ENCODE peak calls at places on chromosomes 7 and 10, in seven cellular contexts. P is body of pancreas, T is astrocyte, R is ovary, M is GM12865, D is epithelial cell of proximal tubule, H is sigmoid colon. V is an unnamed sample.

GRCh38 chr7:84412161-84412969 is 217.8 kb upstream of the SEMA3A start:
- DNase-seq in T (peak; percentile 97), D (peak; percentile 97), M (no peak), P (no peak), H (no peak), R (no peak), V (peak; percentile 93)

GRCh38 chr7:154289119-154289518 is 236.9 kb downstream of the DPP6 start:
- DNase-seq in P (no peak), T (no peak), R (no peak), M (no peak), H (no peak), D (no peak), V (no peak)

GRCh38 chr10:78339251-78339650 is 305.6 kb downstream of the RPS24 start:
- DNase-seq in R (peak; percentile 6), D (no peak), T (no peak), H (peak; percentile 58), P (no peak), M (no peak), V (no peak)

GRCh38 chr7:4998830-4999768 is 40.1 kb upstream of the MMD2 start:
- DNase-seq in H (no peak), D (no peak), P (no peak), T (no peak), M (no peak), R (no peak), V (no peak)

GRCh38 chr7:39525926-39526325 is 40.3 kb upstream of the YAE1 start:
- DNase-seq in H (no peak), M (no peak), R (no peak), T (peak; percentile 38), P (no peak), D (no peak), V (no peak)

GRCh38 chr10:20406607-20407188 is 490.4 kb downstream of the NEBL start:
- DNase-seq in D (no peak), M (no peak), H (peak; percentile 70), R (no peak), P (no peak), T (no peak), V (no peak)

GRCh38 chr10:31581741-31582323 is 262.8 kb downstream of the ZEB1 start:
- DNase-seq in P (no peak), M (peak; percentile 78), R (no peak), D (no peak), H (no peak), T (no peak), V (no peak)

GRCh38 chr10:112689327-112689726 is 242.3 kb downstream of the VTI1A start:
- DNase-seq in R (peak; percentile 10), H (no peak), T (no peak), M (no peak), D (no peak), P (peak; percentile 22), V (no peak)

GRCh38 chr7:12423995-12424745 is 20.5 kb upstream of the VWDE start:
- DNase-seq in P (no peak), M (no peak), T (peak; percentile 16), D (no peak), R (no peak), H (no peak), V (no peak)

GRCh38 chr7:42479452-42480303 is 242.7 kb upstream of the GLI3 start:
- DNase-seq in H (no peak), M (no peak), R (no peak), D (no peak), T (peak; percentile 64), P (no peak), V (no peak)

GRCh38 chr10:96512997-96513685 is 585 bp downstream of the TLL2 start:
- DNase-seq in R (no peak), P (peak; percentile 31), T (no peak), D (no peak), H (no peak), M (no peak), V (no peak)
- TF ChIP-seq CTCF in R (no peak), P (no peak), T (no peak), D (no peak), H (no peak), M (no peak), V (no peak)

GRCh38 chr7:87345166-87345927 is at the start of gene CROT:
- DNase-seq in D (peak; percentile 36), M (peak; percentile 95), R (peak; percentile 95), P (peak; percentile 95), H (peak; percentile 98), T (peak; percentile 88), V (peak; percentile 76)

GRCh38 chr7:87339373-87339897 is 6.0 kb upstream of the CROT start:
- DNase-seq in H (no peak), M (no peak), R (no peak), D (no peak), P (no peak), T (no peak), V (no peak)

GRCh38 chr7:87342231-87342630 is 3.2 kb upstream of the CROT start:
- DNase-seq in T (peak; percentile 45), D (no peak), M (no peak), R (no peak), P (no peak), H (no peak), V (no peak)

GRCh38 chr7:87344446-87344845 is 1.0 kb upstream of the CROT start:
- DNase-seq in M (peak; percentile 16), D (no peak), T (no peak), H (no peak), R (no peak), P (no peak), V (no peak)

GRCh38 chr7:87341441-87341840 is 4.0 kb upstream of the CROT start:
- DNase-seq in T (no peak), D (no peak), R (no peak), H (no peak), M (peak; percentile 53), P (no peak), V (no peak)
- H3K4me3 ChIP-seq in T (no peak overlapping the region), D (no peak overlapping the region), R (no peak overlapping the region), H (no peak overlapping the region), M (no peak overlapping the region), P (no peak overlapping the region), V (no peak overlapping the region)

GRCh38 chr10:132649651-132650360 is 112.2 kb downstream of the INPP5A start:
- DNase-seq in T (no peak), R (no peak), M (no peak), D (no peak), H (peak; percentile 51), P (no peak), V (no peak)
- TF ChIP-seq CTCF in T (no peak), R (no peak), M (no peak), D (no peak), H (no peak), P (no peak), V (no peak)

DNA sequence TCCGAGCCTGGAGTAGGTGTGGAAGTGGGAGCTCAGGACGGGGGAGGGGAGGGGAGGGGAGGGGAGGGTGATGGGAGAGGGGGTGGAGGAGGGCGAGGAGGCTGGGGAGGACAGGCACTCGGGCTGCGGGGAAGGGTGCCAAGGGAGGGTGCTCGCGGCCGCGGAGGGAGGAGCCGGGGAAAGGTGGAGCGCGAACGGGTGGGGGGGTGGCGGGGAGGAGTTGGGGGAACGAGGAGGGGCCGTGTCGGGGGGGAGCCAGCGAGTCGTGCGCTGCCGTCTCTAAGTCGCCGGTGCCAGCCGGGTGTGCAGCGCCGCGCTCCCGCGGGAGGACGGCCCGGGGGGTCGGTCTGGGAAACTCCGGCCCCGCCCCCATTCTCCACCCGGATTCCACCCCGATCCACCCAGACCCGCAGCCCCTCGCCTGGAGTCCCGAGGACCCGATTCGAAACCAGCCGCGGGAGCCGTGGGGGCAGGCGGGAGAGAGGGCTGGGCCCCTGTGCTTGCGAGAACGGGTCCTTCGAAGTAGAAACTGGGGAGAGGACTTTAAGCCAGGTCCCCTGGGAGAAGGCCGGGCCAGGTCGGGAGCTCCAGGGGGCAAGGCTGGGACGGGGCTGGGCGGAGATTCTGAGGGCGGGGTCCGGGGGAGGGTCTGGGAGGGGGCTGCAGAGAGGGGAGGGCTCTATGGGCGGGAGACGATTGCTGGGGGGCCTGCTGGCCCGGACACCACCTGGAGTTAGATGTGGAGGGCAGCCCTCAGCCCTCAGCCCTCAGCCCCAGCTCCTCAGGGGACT is at the start of gene ZNF467:
- DNase-seq in P (peak; percentile 88), R (peak; percentile 84), H (peak; percentile 90), D (no peak), T (no peak), M (no peak), V (no peak)
- H3K4me3 ChIP-seq in P (peak within 1 kb of the TSS; percentile 57), R (peak within 1 kb of the TSS; percentile 52), H (peak within 1 kb of the TSS; percentile 75), D (peak within 1 kb of the TSS; percentile 75), T (peak within 1 kb of the TSS; percentile 28), M (peak within 1 kb of the TSS; percentile 67), V (peak within 1 kb of the TSS; percentile 52)